ENCODE peak calls at places on chromosomes 6 and 20, in nine cellular contexts. H is A172; A is activated naive CD4-positive, alpha-beta T cell treated with Interleukin-2 at 50 U/mL for 16 hours; N is dermis blood vessel endothelial cell; O is GM20000; T is iris pigment epithelial cell; U is cardiac fibroblast; E is DMS 273 treated with DMSO at 0.1 percent for 48 hours; B is GF-D8. Q is an unnamed sample.

GRCh38 chr6:139820191-139820590 is 445.7 kb upstream of the CITED2 start:
- DNase-seq in H (peak), A (no peak), N (peak), O (no peak), T (peak), U (peak), E (no peak), B (no peak), Q (peak)

GRCh38 chr6:26304213-26305096 is 60.5 kb upstream of the BTN3A2 start:
- DNase-seq in H (no peak), A (peak), N (peak), O (peak), T (peak), U (peak), E (no peak), B (no peak), Q (no peak)

GRCh38 chr20:41142914-41143313 is 5.6 kb downstream of the PLCG1 start:
- DNase-seq in H (no peak), A (peak), N (no peak), O (no peak), T (no peak), U (no peak), E (no peak), B (peak), Q (no peak)

GRCh38 chr6:164377348-164377747 is 932.1 kb downstream of the C6orf118 start:
- DNase-seq in H (no peak), A (no peak), N (no peak), O (no peak), T (no peak), U (no peak), E (no peak), B (peak), Q (no peak)

GRCh38 chr6:10603265-10603664 is 82.1 kb downstream of the GCNT2 start:
- DNase-seq in H (no peak), A (no peak), N (no peak), O (no peak), T (no peak), U (no peak), E (no peak), B (no peak), Q (no peak)

GRCh38 chr20:58664883-58665282 is 13.8 kb downstream of the STX16 start:
- DNase-seq in H (no peak), A (no peak), N (no peak), O (no peak), T (no peak), U (no peak), E (no peak), B (no peak), Q (no peak)

GRCh38 chr6:16473908-16474791 is 235.8 kb downstream of the GMPR start:
- DNase-seq in H (no peak), A (peak), N (no peak), O (no peak), T (no peak), U (no peak), E (no peak), B (no peak), Q (no peak)

GRCh38 chr6:37480951-37481597 is 18.6 kb downstream of the CCDC167 start:
- DNase-seq in H (no peak), A (no peak), N (no peak), O (no peak), T (no peak), U (no peak), E (no peak), B (no peak), Q (no peak)

GRCh38 chr20:17345321-17345720 is 118.5 kb downstream of the PCSK2 start:
- DNase-seq in H (no peak), A (no peak), N (no peak), O (no peak), T (peak), U (no peak), E (no peak), B (no peak), Q (no peak)

GRCh38 chr6:168929871-168930450 is 323.7 kb downstream of the THBS2 start:
- DNase-seq in H (no peak), A (no peak), N (no peak), O (no peak), T (no peak), U (no peak), E (no peak), B (no peak), Q (no peak)

GRCh38 chr6:24931752-24932691 is 3.7 kb downstream of the RIPOR2 start:
- DNase-seq in H (peak), A (no peak), N (peak), O (no peak), T (peak), U (peak), E (no peak), B (no peak), Q (no peak)

GRCh38 chr20:34390769-34391447 is 27.8 kb downstream of the ITCH start:
- DNase-seq in H (peak), A (peak), N (peak), O (no peak), T (peak), U (peak), E (no peak), B (no peak), Q (peak)

GRCh38 chr6:155341130-155341828 is 27.0 kb upstream of the TFB1M start:
- DNase-seq in H (peak), A (no peak), N (no peak), O (no peak), T (peak), U (peak), E (no peak), B (no peak), Q (no peak)

GRCh38 chr20:58870293-58871014 is 17.9 kb downstream of the GNAS start:
- DNase-seq in H (peak), A (peak), N (peak), O (peak), T (peak), U (peak), E (peak), B (no peak), Q (peak)